ENCODE peak calls at places on chromosomes 4 and X, in ten cellular contexts. B is CD8-positive, alpha-beta T cell; G is Calu3; Q is psoas muscle; O is astrocyte of the spinal cord; W is WTC11; J is neural crest cell; A is endothelial cell of umbilical vein; H is ovary; P is GM13976. D is an unnamed sample.

GRCh38 chr4:89586864-89587263 is 250.1 kb downstream of the SNCA start:
- DNase-seq in J (no peak), W (no peak), A (peak), O (peak), P (no peak), G (no peak), Q (no peak), B (no peak), H (no peak), D (no peak)

GRCh38 chr4:7909463-7909862 is 30.2 kb downstream of the AFAP1 start:
- DNase-seq in B (no peak), P (no peak), O (no peak), G (no peak), J (no peak), H (no peak), A (no peak), W (no peak), Q (no peak), D (no peak)

GRCh38 chrX:55908685-55909212 is 191.2 kb downstream of the RRAGB start:
- DNase-seq in O (peak), Q (no peak), B (no peak), W (peak), H (no peak), A (peak), G (peak), J (peak), P (peak), D (no peak)

GRCh38 chr4:74874785-74875367 is 58.0 kb upstream of the PARM1 start:
- DNase-seq in W (peak), Q (no peak), O (peak), G (peak), A (peak), B (no peak), J (peak), P (peak), H (no peak), D (peak)

GRCh38 chrX:148530464-148531077 is 30.2 kb downstream of the AFF2 start:
- DNase-seq in W (no peak), H (no peak), G (peak), A (peak), P (peak), O (peak), B (no peak), Q (no peak), J (peak), D (no peak)

GRCh38 chr4:108168672-108169562 is at the start of gene LEF1:
- DNase-seq in J (peak), A (peak), W (peak), P (peak), G (no peak), B (peak), H (no peak), Q (no peak), O (peak), D (no peak)

GRCh38 chr4:617644-618330 is 7.6 kb upstream of the PDE6B start:
- DNase-seq in Q (no peak), B (no peak), W (no peak), G (peak), A (no peak), H (no peak), P (no peak), O (no peak), J (no peak), D (no peak)

GRCh38 chrX:123336666-123337065 is 152.6 kb downstream of the GRIA3 start:
- DNase-seq in J (no peak), B (no peak), A (no peak), G (no peak), H (no peak), O (no peak), W (no peak), P (no peak), Q (no peak), D (no peak)

GRCh38 chr4:173211838-173212237 is 43.2 kb downstream of the GALNT7 start:
- DNase-seq in J (no peak), O (peak), A (peak), W (no peak), H (no peak), P (no peak), B (no peak), G (no peak), Q (no peak), D (no peak)

GRCh38 chr4:4501678-4502077 is 40.2 kb downstream of the STX18 start:
- DNase-seq in P (no peak), Q (no peak), J (no peak), G (no peak), W (no peak), O (no peak), H (no peak), A (no peak), B (no peak), D (no peak)

GRCh38 chr4:101972791-101973190 is 182.3 kb downstream of the BANK1 start:
- DNase-seq in W (no peak), Q (no peak), G (no peak), H (no peak), B (no peak), P (no peak), O (no peak), J (no peak), A (no peak), D (no peak)

GRCh38 chrX:2385224-2385623 is 115.6 kb downstream of the DHRSX start:
- DNase-seq in O (peak), B (no peak), H (no peak), P (no peak), G (no peak), A (no peak), Q (no peak), W (no peak), J (no peak), D (no peak)

GRCh38 chr4:141020801-141021261 is 112.4 kb downstream of the RNF150 start:
- DNase-seq in G (no peak), A (peak), O (peak), W (no peak), Q (no peak), B (no peak), H (no peak), J (no peak), P (no peak), D (no peak)

GRCh38 chrX:129932137-129932791 is 26.3 kb downstream of the UTP14A start:
- DNase-seq in J (peak), B (peak), O (peak), G (peak), Q (peak), W (peak), A (peak), H (peak), P (peak), D (peak)

GRCh38 chrX:41085883-41086626 is 810 bp downstream of the USP9X start:
- DNase-seq in Q (peak), G (peak), P (peak), H (peak), B (peak), A (peak), O (peak), W (peak), J (peak), D (no peak)

GRCh38 chr4:4599886-4600285 is 58.0 kb upstream of the STX18 start:
- DNase-seq in J (no peak), A (peak), P (no peak), Q (no peak), W (no peak), B (no peak), O (no peak), G (no peak), H (no peak), D (no peak)

GRCh38 chrX:86237482-86237881 is 89.2 kb downstream of the DACH2 start:
- DNase-seq in P (no peak), G (no peak), W (no peak), Q (no peak), J (no peak), A (no peak), H (no peak), O (no peak), B (no peak), D (no peak)

GRCh38 chr4:4812145-4812782 is 47.2 kb upstream of the MSX1 start:
- DNase-seq in W (no peak), A (no peak), G (no peak), Q (no peak), O (no peak), B (no peak), H (no peak), J (no peak), P (no peak), D (no peak)

GRCh38 chr4:88185916-88186315 is 27.5 kb upstream of the ABCG2 start:
- DNase-seq in A (no peak), Q (no peak), P (no peak), O (peak), G (no peak), B (no peak), J (no peak), H (no peak), W (no peak), D (no peak)

GRCh38 chr4:71711985-71712348 is 71.9 kb downstream of the GC start:
- DNase-seq in W (no peak), P (no peak), G (no peak), O (peak), H (no peak), B (no peak), J (no peak), A (no peak), Q (no peak), D (no peak)

GRCh38 chr4:71713611-71714203 is 70.2 kb downstream of the GC start:
- DNase-seq in A (peak), P (no peak), O (peak), G (no peak), Q (no peak), W (no peak), J (no peak), B (no peak), H (no peak), D (no peak)

GRCh38 chr4:71711044-71711984 is 72.6 kb downstream of the GC start:
- DNase-seq in G (no peak), P (no peak), A (no peak), O (no peak), J (no peak), W (no peak), B (no peak), H (no peak), Q (no peak), D (no peak)

DNA sequence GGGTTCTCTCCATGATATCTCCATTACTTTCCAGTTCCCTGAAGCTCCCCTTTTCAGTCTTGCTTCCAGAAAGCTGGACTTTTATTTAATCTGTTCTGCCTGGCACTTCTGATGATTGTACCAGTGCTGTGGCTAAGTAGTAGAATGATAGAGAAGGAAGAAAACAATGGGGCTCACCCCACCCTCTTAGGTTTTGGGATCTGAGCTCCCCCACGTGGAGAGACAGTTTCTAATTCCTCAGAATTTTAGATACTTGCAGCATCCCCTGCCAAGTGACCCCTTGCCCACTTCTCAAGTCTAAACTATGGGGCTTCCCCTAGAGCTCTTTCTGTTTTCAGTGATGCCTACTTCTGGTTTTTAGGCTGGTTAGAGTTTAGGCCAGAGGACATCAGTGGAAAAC is 73.9 kb downstream of the GC start:
- DNase-seq in B (no peak), A (no peak), P (no peak), G (peak), W (no peak), Q (no peak), J (no peak), H (no peak), O (no peak), D (no peak)
- TF ChIP-seq CTCF in B (no peak), A (no peak), P (no peak), G (no peak), W (no peak), Q (no peak), J (peak), H (no peak), O (no peak), D (no peak)

GRCh38 chrX:139202742-139203410 is 327.7 kb upstream of the F9 start:
- DNase-seq in P (no peak), B (no peak), J (peak), H (no peak), Q (no peak), W (peak), A (no peak), G (no peak), O (no peak), D (no peak)

GRCh38 chrX:139201924-139202323 is 328.6 kb upstream of the F9 start:
- DNase-seq in O (no peak), G (no peak), H (no peak), Q (no peak), B (no peak), W (no peak), P (no peak), A (no peak), J (no peak), D (no peak)

GRCh38 chrX:139204576-139204902 is 326.0 kb upstream of the F9 start:
- DNase-seq in A (no peak), H (no peak), W (no peak), Q (no peak), B (no peak), P (no peak), G (no peak), O (no peak), J (peak), D (no peak)

GRCh38 chrX:139204903-139205667 is 325.5 kb upstream of the F9 start:
- DNase-seq in B (no peak), A (no peak), G (peak), H (peak), J (peak), Q (peak), O (no peak), P (peak), W (peak), D (no peak)

DNA sequence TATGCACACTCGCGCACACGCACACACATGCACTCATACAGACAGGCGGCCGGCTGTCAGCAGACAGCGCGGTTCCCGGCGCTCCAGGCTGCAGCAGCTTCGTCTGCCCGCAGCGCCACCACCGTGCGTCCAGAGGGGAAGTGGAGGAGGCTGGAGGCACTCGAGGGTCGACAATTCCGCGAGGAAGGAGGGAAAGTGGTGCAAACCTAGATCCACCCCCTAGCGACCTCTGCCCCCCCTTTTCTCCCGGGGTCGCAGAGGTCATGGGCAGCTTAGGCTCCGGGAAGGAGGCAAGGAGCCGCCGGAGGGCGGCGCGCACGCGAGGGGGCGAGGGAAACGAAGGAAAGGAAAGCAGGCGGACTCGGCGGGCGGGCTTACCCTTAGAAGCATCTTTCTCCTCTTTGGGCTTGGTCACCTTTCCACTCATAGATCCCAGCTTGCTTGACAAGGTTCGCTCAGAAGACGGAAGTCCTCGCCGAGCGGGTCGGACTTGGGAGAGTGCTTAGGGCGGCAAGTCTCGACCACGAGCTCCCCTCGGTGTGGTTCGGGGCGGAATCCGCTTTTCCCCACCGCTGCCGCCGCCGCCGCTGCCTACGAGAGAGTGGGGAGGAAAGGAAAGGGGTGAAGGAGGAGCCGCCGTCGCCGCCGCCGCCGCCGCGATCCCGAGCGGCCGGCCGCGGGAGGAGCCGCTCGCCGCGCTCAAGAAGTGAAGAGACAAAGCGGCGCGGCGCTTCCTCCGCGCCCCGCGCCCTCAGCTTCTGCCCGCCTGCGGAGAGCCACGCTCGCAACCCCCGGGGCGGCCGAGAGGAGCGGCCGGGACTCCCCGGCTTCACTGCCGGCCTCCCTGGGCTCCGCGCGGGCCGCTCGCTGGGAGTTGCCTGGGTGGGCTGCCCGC is 326.6 kb upstream of the F9 start:
- DNase-seq in A (no peak), P (peak), G (no peak), W (peak), O (no peak), B (no peak), H (no peak), Q (peak), J (peak), D (no peak)
- TF ChIP-seq CTCF in A (no peak), P (no peak), G (no peak), W (no peak), O (peak), B (no peak), H (no peak), Q (no peak), J (peak), D (no peak)

DNA sequence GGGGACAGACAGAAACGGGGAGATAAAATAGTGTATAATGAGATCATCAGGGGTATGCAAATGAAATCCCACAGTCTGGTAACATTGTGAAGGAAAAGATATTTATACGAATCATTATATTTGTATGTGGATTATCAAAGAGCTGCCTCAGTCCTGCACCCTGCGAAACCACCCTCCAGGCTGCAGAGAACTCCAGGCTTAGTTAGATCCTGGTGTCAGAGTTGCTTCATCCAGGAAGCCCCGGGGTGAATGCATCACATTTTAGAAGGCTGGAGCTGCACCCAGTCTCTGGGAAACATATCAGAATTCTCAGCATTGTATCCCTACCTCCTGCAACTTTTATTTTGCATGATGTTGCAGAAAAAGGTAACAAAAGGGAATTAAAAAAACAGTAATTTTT is 299.3 kb upstream of the CLNK start:
- DNase-seq in O (no peak), J (no peak), H (no peak), Q (no peak), W (no peak), A (no peak), B (no peak), G (no peak), P (no peak), D (no peak)
- TF ChIP-seq CTCF in O (no peak), J (no peak), H (no peak), Q (no peak), W (no peak), A (no peak), B (no peak), G (no peak), P (no peak), D (no peak)

GRCh38 chr4:125283702-125284279 is 31.0 kb upstream of the FAT4 start:
- DNase-seq in Q (no peak), J (no peak), P (peak), H (no peak), B (no peak), G (peak), O (peak), A (peak), W (no peak), D (no peak)

GRCh38 chr4:125280892-125281403 is 33.8 kb upstream of the FAT4 start:
- DNase-seq in P (no peak), Q (no peak), H (no peak), W (peak), O (no peak), G (no peak), A (no peak), B (no peak), J (no peak), D (no peak)

DNA sequence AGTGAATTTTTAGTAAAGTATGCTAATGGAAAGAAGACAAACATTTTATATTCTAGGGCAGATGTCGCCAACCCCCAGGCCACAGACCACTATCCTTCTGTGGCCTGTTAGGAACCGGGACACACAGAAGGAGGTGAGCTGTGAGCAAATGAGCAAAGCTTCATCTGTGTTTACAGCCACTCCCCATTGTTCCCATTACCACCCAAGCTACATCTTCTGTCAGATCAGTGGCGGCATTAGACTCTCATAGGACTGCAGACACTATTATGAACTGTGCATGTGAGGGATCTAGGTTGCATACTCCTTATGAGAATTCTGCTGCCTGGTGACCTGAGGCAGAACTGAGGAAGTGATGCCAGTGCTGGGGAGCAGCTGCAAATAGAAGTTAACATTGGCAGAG is 36.9 kb upstream of the FAT4 start:
- DNase-seq in A (no peak), G (no peak), W (no peak), H (no peak), Q (no peak), O (no peak), J (no peak), B (no peak), P (no peak), D (no peak)
- TF ChIP-seq CTCF in A (no peak), G (no peak), W (no peak), H (no peak), Q (no peak), O (no peak), J (no peak), B (no peak), P (no peak), D (no peak)

GRCh38 chr4:6907658-6908191 is 1.9 kb upstream of the TBC1D14 start:
- DNase-seq in B (no peak), P (peak), W (peak), G (peak), H (peak), Q (no peak), A (peak), O (no peak), J (no peak), D (no peak)
- TF ChIP-seq CTCF in B (no peak), P (peak), W (no peak), G (peak), H (peak), Q (peak), A (no peak), O (peak), J (peak), D (peak)

DNA sequence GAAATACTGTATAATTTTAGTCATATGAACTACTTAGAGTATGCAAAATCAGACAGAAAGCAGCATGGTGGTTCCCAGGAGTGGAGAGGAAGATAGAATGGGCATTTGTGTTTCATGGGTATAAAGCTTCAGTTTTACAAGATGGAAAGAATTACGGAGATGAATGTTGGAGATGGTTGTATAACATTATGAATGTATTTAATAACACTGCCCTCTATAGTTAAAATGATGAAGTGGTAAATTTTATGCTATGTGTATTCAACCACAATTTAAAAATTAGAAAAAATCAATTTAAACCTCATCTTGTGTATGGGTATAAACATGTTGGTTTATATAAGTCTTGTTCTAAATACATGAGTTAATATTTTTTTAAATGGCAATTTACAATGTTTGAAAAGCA is 521.1 kb downstream of the FSTL5 start:
- DNase-seq in W (no peak), G (no peak), Q (no peak), H (no peak), O (peak), B (no peak), A (peak), P (no peak), J (no peak), D (no peak)
- TF ChIP-seq CTCF in W (no peak), G (no peak), Q (no peak), H (no peak), O (peak), B (no peak), A (no peak), P (no peak), J (no peak), D (no peak)

DNA sequence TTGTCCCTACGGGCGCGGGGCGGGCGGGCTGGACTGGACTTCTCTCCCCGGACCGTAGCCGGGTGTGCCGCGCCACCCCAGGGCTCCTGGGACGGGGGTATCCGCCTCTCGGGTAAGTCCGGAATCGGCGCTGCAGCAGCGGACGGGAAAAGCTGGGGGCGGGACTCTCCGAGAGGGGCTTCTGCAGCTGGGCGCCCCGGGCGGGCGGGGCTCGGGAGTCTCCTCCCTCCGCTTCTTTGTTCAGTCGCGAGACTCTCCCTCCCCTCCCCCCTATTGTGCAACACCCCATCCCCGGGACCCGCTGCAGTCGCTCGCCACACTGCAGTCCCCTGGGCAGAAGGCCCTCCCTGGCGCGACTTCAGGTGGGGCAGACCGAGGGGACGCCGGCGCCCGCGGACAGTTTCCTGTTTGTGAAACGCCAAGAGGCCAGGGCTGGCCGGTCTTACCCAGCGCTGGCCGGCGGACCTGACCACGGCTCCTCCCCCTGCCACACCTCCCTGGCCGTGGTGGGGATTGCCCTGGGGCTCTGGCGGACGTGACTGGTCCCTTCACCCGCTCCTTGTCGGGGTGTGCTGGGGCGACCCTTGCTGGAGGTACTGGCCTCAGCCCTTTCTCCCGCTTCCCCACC is 966 bp downstream of the CCNG2 start:
- DNase-seq in O (peak), G (peak), P (peak), Q (peak), H (peak), B (peak), A (peak), W (peak), J (peak), D (no peak)
- TF ChIP-seq CTCF in O (no peak), G (no peak), P (no peak), Q (no peak), H (no peak), B (no peak), A (no peak), W (no peak), J (no peak), D (peak)

D was measured in GM12864.